ENCODE peak calls at places on chromosome 9, in six cellular contexts. P is NAMALWA; K is H9; E is activated T-helper 1 cell treated with anti-CD3 and anti-CD28 coated beads, Interleukin-2, amount 50 U/mL, for 16 hours; D is COR-L47; S is stimulated activated CD8-positive, alpha-beta memory T cell treated with anti-CD3 and anti-CD28 coated beads, Interleukin-2, amount 100 ng/mL, for 48 hours. C is an unnamed sample.

GRCh38 chr9:134632329-134632728 is 9.3 kb upstream of the COL5A1 start:
- DNase-seq in P (no peak), K (peak; percentile 12), E (no peak), D (no peak), S (no peak), C (no peak)

GRCh38 chr9:134769084-134769455 is 111.5 kb upstream of the FCN2 start:
- DNase-seq in P (no peak), K (no peak), E (no peak), D (no peak), S (no peak), C (no peak)

GRCh38 chr9:108743901-108744371 is 111.8 kb downstream of the ACTL7B start:
- DNase-seq in P (no peak), K (no peak), E (no peak), D (peak; percentile 11), S (no peak), C (peak; percentile 75)

GRCh38 chr9:133163559-133164208 is at the start of gene GBGT1:
- DNase-seq in P (peak; percentile 59), K (peak; percentile 84), E (no peak), D (no peak), S (no peak), C (no peak)

GRCh38 chr9:3361689-3362392 is 164.0 kb downstream of the RFX3 start:
- DNase-seq in P (no peak), K (no peak), E (no peak), D (no peak), S (no peak), C (no peak)

GRCh38 chr9:135372501-135373008 is 107.0 kb upstream of the PPP1R26 start:
- DNase-seq in P (no peak), K (no peak), E (no peak), D (no peak), S (no peak), C (no peak)

GRCh38 chr9:108386859-108387384 is 468.9 kb downstream of the ACTL7B start:
- DNase-seq in P (no peak), K (no peak), E (no peak), D (no peak), S (no peak), C (no peak)

GRCh38 chr9:114371986-114372917 is 15.5 kb downstream of the AKNA start:
- DNase-seq in P (peak; percentile 80), K (no peak), E (no peak), D (no peak), S (no peak), C (no peak)

GRCh38 chr9:221989-222776 is 7.5 kb downstream of the DOCK8 start:
- DNase-seq in P (no peak), K (no peak), E (no peak), D (no peak), S (no peak), C (no peak)

C was measured in NCI-H345.